ENCODE peak calls at places on chromosomes 2 and 18, in four cellular contexts. U is HTR-8/SVneo, B is GM23248, J is iPS DF 19.7. X is an unnamed sample.

GRCh38 chr2:55771612-55772011 is 78.0 kb upstream of the PNPT1 start:
- DNase-seq in B (peak; percentile 74), J (no peak), U (peak; percentile 25), X (peak; percentile 78)

GRCh38 chr2:71348302-71348701 is 16.7 kb downstream of the ZNF638 start:
- DNase-seq in B (peak; percentile 60), U (no peak), J (no peak), X (peak; percentile 42)

GRCh38 chr2:7838636-7839035 is 843.2 kb upstream of the ID2 start:
- DNase-seq in J (no peak), U (no peak), B (no peak), X (peak; percentile 13)

GRCh38 chr2:22110244-22110651 is 986.5 kb downstream of the TDRD15 start:
- DNase-seq in U (no peak), B (no peak), J (no peak), X (no peak)

GRCh38 chr2:233528182-233528581 is 38.4 kb downstream of the USP40 start:
- DNase-seq in J (no peak), U (no peak), B (no peak), X (no peak)

GRCh38 chr18:65298422-65298821 is 452.4 kb upstream of the CDH7 start:
- DNase-seq in J (no peak), B (no peak), U (no peak), X (no peak)

GRCh38 chr2:111975053-111975552 is 76.7 kb downstream of the MERTK start:
- DNase-seq in U (peak; percentile 63), J (no peak), B (peak; percentile 90), X (peak; percentile 99)

GRCh38 chr2:236121546-236121945 is 46.6 kb downstream of the GBX2 start:
- DNase-seq in J (no peak), B (peak; percentile 29), U (no peak), X (peak; percentile 6)

GRCh38 chr2:158624071-158624470 is 167.3 kb downstream of the PKP4 start:
- DNase-seq in J (no peak), B (no peak), U (no peak), X (no peak)

GRCh38 chr2:42367835-42368234 is 6.8 kb upstream of the COX7A2L start:
- DNase-seq in B (peak; percentile 76), J (no peak), U (no peak), X (no peak)

GRCh38 chr2:234291765-234292204 is 205.1 kb downstream of the ARL4C start:
- DNase-seq in J (no peak), B (peak; percentile 69), U (peak; percentile 23), X (peak; percentile 28)

GRCh38 chr2:25371253-25372241 is 29.8 kb upstream of the DNMT3A start:
- DNase-seq in J (no peak), U (no peak), B (no peak), X (no peak)

GRCh38 chr2:121910139-121910538 is 154.7 kb downstream of the TSN start:
- DNase-seq in J (no peak), U (no peak), B (peak; percentile 57), X (no peak)

GRCh38 chr18:58541789-58542425 is 87.0 kb downstream of the ALPK2 start:
- DNase-seq in B (peak; percentile 98), U (peak; percentile 84), J (no peak), X (peak; percentile 99)

GRCh38 chr2:166180951-166181812 is 53.4 kb upstream of the SCN1A start:
- DNase-seq in J (peak; percentile 9), B (peak; percentile 73), U (peak; percentile 20), X (peak; percentile 64)

GRCh38 chr2:70743677-70744076 is 24.3 kb downstream of the ADD2 start:
- DNase-seq in B (no peak), U (no peak), J (no peak), X (no peak)

GRCh38 chr2:230642966-230643365 is 69.7 kb upstream of the CAB39 start:
- DNase-seq in J (no peak), U (no peak), B (no peak), X (no peak)

X was measured in ELR.